ENCODE peak calls at places on chromosome 19, in eight cellular contexts. One of them, this sample, is unnamed. For H3K36me3 and H3K4me1, the result is how much of the 10 kb centered on the place peaks cover.

GRCh38 chr19:45474191-45474940 is 6.6 kb downstream of the FOSB start:
- DNase-seq in astrocyte: no peak
- DNase-seq in HCT116: no peak
- DNase-seq in cardiac muscle cell: peak
- DNase-seq in PC-9: no peak
- DNase-seq in fibroblast of lung: no peak
- DNase-seq in uterus: no peak
- DNase-seq in GM23338: no peak
- DNase-seq in this sample: no peak

GRCh38 chr19:19403373-19403901 is 2.0 kb upstream of the GATAD2A start:
- DNase-seq in astrocyte: peak
- DNase-seq in HCT116: no peak
- DNase-seq in cardiac muscle cell: peak
- DNase-seq in PC-9: peak
- DNase-seq in fibroblast of lung: peak
- DNase-seq in uterus: no peak
- DNase-seq in GM23338: no peak
- DNase-seq in this sample: no peak

GRCh38 chr19:35516310-35516709 is 2.9 kb upstream of the DMKN start:
- DNase-seq in astrocyte: no peak
- DNase-seq in HCT116: no peak
- DNase-seq in cardiac muscle cell: no peak
- DNase-seq in PC-9: no peak
- DNase-seq in fibroblast of lung: no peak
- DNase-seq in uterus: no peak
- DNase-seq in GM23338: no peak
- DNase-seq in this sample: no peak

GRCh38 chr19:27673986-27674385 is 1539.0 kb downstream of the UQCRFS1 start:
- DNase-seq in astrocyte: no peak
- DNase-seq in HCT116: no peak
- DNase-seq in cardiac muscle cell: no peak
- DNase-seq in PC-9: no peak
- DNase-seq in fibroblast of lung: no peak
- DNase-seq in uterus: no peak
- DNase-seq in GM23338: no peak
- DNase-seq in this sample: no peak

GRCh38 chr19:49800771-49801170 is 12.3 kb downstream of the FUZ start:
- DNase-seq in astrocyte: no peak
- DNase-seq in HCT116: no peak
- DNase-seq in cardiac muscle cell: no peak
- DNase-seq in PC-9: no peak
- DNase-seq in fibroblast of lung: no peak
- DNase-seq in uterus: no peak
- DNase-seq in GM23338: no peak
- DNase-seq in this sample: no peak

GRCh38 chr19:17075035-17075859 is at the start of the genes HAUS8 and MYO9B:
- DNase-seq in astrocyte: peak
- DNase-seq in HCT116: peak
- DNase-seq in cardiac muscle cell: peak
- DNase-seq in PC-9: peak
- DNase-seq in fibroblast of lung: peak
- DNase-seq in uterus: peak
- DNase-seq in GM23338: peak
- DNase-seq in this sample: peak

GRCh38 chr19:12790628-12791344 is 500 bp upstream of the JUNB start:
- DNase-seq in astrocyte: no peak
- DNase-seq in HCT116: no peak
- DNase-seq in cardiac muscle cell: peak
- DNase-seq in PC-9: no peak
- DNase-seq in fibroblast of lung: no peak
- DNase-seq in uterus: peak
- DNase-seq in GM23338: no peak
- DNase-seq in this sample: peak

GRCh38 chr19:58550362-58551122 is 4.4 kb downstream of the CHMP2A start:
- DNase-seq in astrocyte: no peak
- DNase-seq in HCT116: no peak
- DNase-seq in cardiac muscle cell: no peak
- DNase-seq in PC-9: no peak
- DNase-seq in fibroblast of lung: no peak
- DNase-seq in uterus: no peak
- DNase-seq in GM23338: no peak
- DNase-seq in this sample: peak

GRCh38 chr19:48493718-48494515 is 17.7 kb downstream of the LMTK3 start:
- DNase-seq in astrocyte: no peak
- DNase-seq in HCT116: no peak
- DNase-seq in cardiac muscle cell: no peak
- DNase-seq in PC-9: no peak
- DNase-seq in fibroblast of lung: no peak
- DNase-seq in uterus: no peak
- DNase-seq in GM23338: peak
- DNase-seq in this sample: no peak

GRCh38 chr19:48044561-48044960 is 682 bp upstream of the CABP5 start:
- DNase-seq in astrocyte: no peak
- DNase-seq in HCT116: no peak
- DNase-seq in cardiac muscle cell: no peak
- DNase-seq in PC-9: no peak
- DNase-seq in fibroblast of lung: no peak
- DNase-seq in uterus: no peak
- DNase-seq in GM23338: no peak
- DNase-seq in this sample: no peak

GRCh38 chr19:29573486-29573885 is 32.6 kb upstream of the POP4 start:
- DNase-seq in astrocyte: no peak
- DNase-seq in HCT116: no peak
- DNase-seq in cardiac muscle cell: no peak
- DNase-seq in PC-9: no peak
- DNase-seq in fibroblast of lung: no peak
- DNase-seq in uterus: no peak
- DNase-seq in GM23338: no peak
- DNase-seq in this sample: no peak

GRCh38 chr19:46863818-46864629 is 3.2 kb downstream of the ARHGAP35 start:
- DNase-seq in astrocyte: peak
- DNase-seq in HCT116: no peak
- DNase-seq in cardiac muscle cell: peak
- DNase-seq in PC-9: peak
- DNase-seq in fibroblast of lung: peak
- DNase-seq in uterus: peak
- DNase-seq in GM23338: peak
- DNase-seq in this sample: no peak

GRCh38 chr19:17178291-17178690 is 36.9 kb upstream of the USE1 start:
- DNase-seq in astrocyte: no peak
- DNase-seq in HCT116: no peak
- DNase-seq in cardiac muscle cell: no peak
- DNase-seq in PC-9: no peak
- DNase-seq in fibroblast of lung: no peak
- DNase-seq in uterus: no peak
- DNase-seq in GM23338: no peak
- DNase-seq in this sample: no peak

DNA sequence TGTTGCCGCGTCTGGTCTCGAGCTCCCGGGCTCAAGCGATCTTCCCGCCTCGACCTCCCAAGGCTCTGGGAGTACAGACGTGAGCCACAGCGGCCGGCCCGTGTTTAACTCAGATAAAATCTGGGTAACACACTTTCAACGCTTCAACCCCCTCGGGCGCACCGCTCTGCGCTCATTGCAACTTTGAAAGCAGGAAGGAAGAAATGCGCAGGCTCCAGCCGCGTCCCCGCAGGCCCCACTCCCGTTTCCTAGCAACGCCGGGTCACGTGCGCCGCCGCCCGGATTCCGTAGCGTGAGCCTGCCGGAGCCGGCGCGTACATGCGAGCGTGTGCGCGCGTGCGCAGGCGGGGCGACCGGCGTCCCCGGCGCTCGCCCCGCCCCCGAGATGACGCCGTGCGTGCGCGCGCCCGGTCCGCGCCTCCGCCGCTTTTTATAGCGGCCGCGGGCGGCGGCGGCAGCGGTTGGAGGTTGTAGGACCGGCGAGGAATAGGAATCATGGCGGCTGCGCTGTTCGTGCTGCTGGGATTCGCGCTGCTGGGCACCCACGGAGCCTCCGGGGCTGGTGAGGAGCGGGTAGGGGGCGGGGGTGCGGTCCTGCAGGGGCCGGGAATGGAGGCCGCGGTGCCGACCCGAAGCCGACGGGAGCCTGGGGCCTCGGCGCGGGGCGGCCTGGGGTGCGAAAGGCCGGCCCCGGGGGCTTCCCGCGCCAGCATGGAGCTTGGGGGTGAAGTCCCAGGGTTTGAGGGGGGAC is at the start of gene BSG:
- DNase-seq in astrocyte: peak
- DNase-seq in HCT116: peak
- DNase-seq in cardiac muscle cell: peak
- DNase-seq in PC-9: peak
- DNase-seq in fibroblast of lung: peak
- DNase-seq in uterus: peak
- DNase-seq in GM23338: peak
- DNase-seq in this sample: peak
- TF ChIP-seq CTCF in astrocyte: no peak
- TF ChIP-seq CTCF in HCT116: no peak
- TF ChIP-seq CTCF in cardiac muscle cell: no peak
- TF ChIP-seq CTCF in PC-9: no peak
- TF ChIP-seq CTCF in fibroblast of lung: no peak
- TF ChIP-seq CTCF in uterus: peak
- TF ChIP-seq CTCF in GM23338: no peak
- TF ChIP-seq CTCF in this sample: no peak

GRCh38 chr19:10788146-10788545 is 47.9 kb downstream of the TMED1 start:
- DNase-seq in astrocyte: no peak
- DNase-seq in HCT116: no peak
- DNase-seq in cardiac muscle cell: no peak
- DNase-seq in PC-9: no peak
- DNase-seq in fibroblast of lung: no peak
- DNase-seq in uterus: no peak
- DNase-seq in GM23338: no peak
- DNase-seq in this sample: no peak
- H3K36me3 ChIP-seq in astrocyte: under half
- H3K36me3 ChIP-seq in HCT116: under half
- H3K36me3 ChIP-seq in cardiac muscle cell: under half
- H3K36me3 ChIP-seq in PC-9: under half
- H3K36me3 ChIP-seq in fibroblast of lung: under half
- H3K36me3 ChIP-seq in uterus: under half
- H3K36me3 ChIP-seq in GM23338: under half
- H3K36me3 ChIP-seq in this sample: under half

DNA sequence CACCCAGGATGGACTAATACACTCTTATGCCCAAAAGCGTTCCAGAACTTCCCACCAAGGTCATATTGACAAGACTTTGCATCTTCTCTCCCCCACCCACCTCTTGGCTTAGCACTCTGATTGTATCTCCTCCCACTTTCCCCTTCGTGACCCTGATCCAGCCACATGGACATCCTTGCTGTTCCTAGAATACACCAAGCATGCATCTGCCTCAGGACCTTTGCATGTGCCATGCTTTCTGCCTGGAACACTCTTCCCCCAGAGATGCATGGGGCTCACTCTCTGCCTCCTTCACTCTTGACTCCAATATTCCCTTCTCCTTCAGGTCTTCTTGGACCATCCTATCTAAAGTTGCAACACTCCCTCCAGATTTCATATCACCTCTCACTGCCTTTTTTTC is 16.2 kb upstream of the LAIR1 start:
- DNase-seq in astrocyte: no peak
- DNase-seq in HCT116: no peak
- DNase-seq in cardiac muscle cell: no peak
- DNase-seq in PC-9: no peak
- DNase-seq in fibroblast of lung: no peak
- DNase-seq in uterus: no peak
- DNase-seq in GM23338: no peak
- DNase-seq in this sample: no peak
- H3K4me1 ChIP-seq in astrocyte: under half
- H3K4me1 ChIP-seq in HCT116: under half
- H3K4me1 ChIP-seq in cardiac muscle cell: under half
- H3K4me1 ChIP-seq in PC-9: under half
- H3K4me1 ChIP-seq in fibroblast of lung: under half
- H3K4me1 ChIP-seq in uterus: under half
- H3K4me1 ChIP-seq in GM23338: under half
- H3K4me1 ChIP-seq in this sample: under half

DNA sequence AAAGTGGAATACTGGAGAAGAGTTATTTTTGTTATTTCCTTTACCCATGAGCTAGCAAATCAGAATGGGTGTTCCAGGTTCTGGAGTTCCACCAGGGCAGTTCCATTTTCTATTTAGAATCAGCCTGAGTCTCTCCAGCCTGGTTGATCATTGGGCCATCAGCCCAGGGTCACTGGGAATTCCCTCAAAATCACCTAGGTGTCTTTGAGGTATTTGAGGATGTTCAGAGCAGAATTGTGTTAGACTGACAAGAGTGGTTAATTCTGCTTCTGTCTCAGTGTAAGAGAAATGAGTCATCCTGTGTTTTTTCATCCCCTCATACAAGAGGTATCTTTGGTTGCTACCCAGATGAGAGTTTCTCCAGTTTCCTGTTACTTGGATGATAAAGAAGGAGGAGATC is 11.7 kb downstream of the ZNF66 start:
- DNase-seq in astrocyte: no peak
- DNase-seq in HCT116: no peak
- DNase-seq in cardiac muscle cell: no peak
- DNase-seq in PC-9: no peak
- DNase-seq in fibroblast of lung: peak
- DNase-seq in uterus: no peak
- DNase-seq in GM23338: no peak
- DNase-seq in this sample: no peak
- TF ChIP-seq CTCF in astrocyte: no peak
- TF ChIP-seq CTCF in HCT116: no peak
- TF ChIP-seq CTCF in cardiac muscle cell: no peak
- TF ChIP-seq CTCF in PC-9: no peak
- TF ChIP-seq CTCF in fibroblast of lung: no peak
- TF ChIP-seq CTCF in uterus: no peak
- TF ChIP-seq CTCF in GM23338: no peak
- TF ChIP-seq CTCF in this sample: no peak